ENCODE peak calls at places on chromosomes 13 and 19, in five cellular contexts. One of them, this sample, is unnamed.

GRCh38 chr19:55086730-55087541 is 11.3 kb downstream of the EPS8L1 start:
- DNase-seq in T-helper 1 cell: peak
- DNase-seq in GM20000: peak
- DNase-seq in AG09309: peak
- DNase-seq in islet precursor cell: peak
- DNase-seq in this sample: peak

GRCh38 chr13:30376426-30377311 is 45.6 kb upstream of the UBE2L5 start:
- DNase-seq in T-helper 1 cell: peak
- DNase-seq in GM20000: peak
- DNase-seq in AG09309: no peak
- DNase-seq in islet precursor cell: peak
- DNase-seq in this sample: no peak

GRCh38 chr19:5147971-5148793 is 179.3 kb downstream of the KDM4B start:
- DNase-seq in T-helper 1 cell: no peak
- DNase-seq in GM20000: no peak
- DNase-seq in AG09309: peak
- DNase-seq in islet precursor cell: no peak
- DNase-seq in this sample: no peak

GRCh38 chr19:2888739-2889224 is 11.9 kb upstream of the ZNF57 start:
- DNase-seq in T-helper 1 cell: peak
- DNase-seq in GM20000: no peak
- DNase-seq in AG09309: no peak
- DNase-seq in islet precursor cell: no peak
- DNase-seq in this sample: no peak

GRCh38 chr19:51735759-51736449 is 12.1 kb upstream of the HAS1 start:
- DNase-seq in T-helper 1 cell: no peak
- DNase-seq in GM20000: no peak
- DNase-seq in AG09309: peak
- DNase-seq in islet precursor cell: no peak
- DNase-seq in this sample: peak

GRCh38 chr19:16442386-16443276 is 29.1 kb downstream of the EPS15L1 start:
- DNase-seq in T-helper 1 cell: no peak
- DNase-seq in GM20000: no peak
- DNase-seq in AG09309: no peak
- DNase-seq in islet precursor cell: no peak
- DNase-seq in this sample: no peak

GRCh38 chr13:46383383-46383782 is 3.7 kb downstream of the RUBCNL start:
- DNase-seq in T-helper 1 cell: no peak
- DNase-seq in GM20000: peak
- DNase-seq in AG09309: no peak
- DNase-seq in islet precursor cell: no peak
- DNase-seq in this sample: no peak

GRCh38 chr13:73076013-73076412 is 17.2 kb downstream of the KLF5 start:
- DNase-seq in T-helper 1 cell: no peak
- DNase-seq in GM20000: no peak
- DNase-seq in AG09309: no peak
- DNase-seq in islet precursor cell: no peak
- DNase-seq in this sample: no peak

GRCh38 chr19:7287716-7288115 is 6.5 kb downstream of the INSR start:
- DNase-seq in T-helper 1 cell: no peak
- DNase-seq in GM20000: no peak
- DNase-seq in AG09309: no peak
- DNase-seq in islet precursor cell: peak
- DNase-seq in this sample: no peak

GRCh38 chr13:99863789-99864626 is 107.6 kb downstream of the ZIC5 start:
- DNase-seq in T-helper 1 cell: no peak
- DNase-seq in GM20000: no peak
- DNase-seq in AG09309: no peak
- DNase-seq in islet precursor cell: no peak
- DNase-seq in this sample: no peak

GRCh38 chr19:7888145-7888825 is at the start of gene LRRC8E:
- DNase-seq in T-helper 1 cell: no peak
- DNase-seq in GM20000: peak
- DNase-seq in AG09309: no peak
- DNase-seq in islet precursor cell: peak
- DNase-seq in this sample: peak

GRCh38 chr19:11624064-11624463 is 26.8 kb downstream of the ZNF627 start:
- DNase-seq in T-helper 1 cell: no peak
- DNase-seq in GM20000: no peak
- DNase-seq in AG09309: peak
- DNase-seq in islet precursor cell: no peak
- DNase-seq in this sample: peak

GRCh38 chr19:33388231-33388816 is 14.8 kb downstream of the CEBPG start:
- DNase-seq in T-helper 1 cell: no peak
- DNase-seq in GM20000: no peak
- DNase-seq in AG09309: no peak
- DNase-seq in islet precursor cell: no peak
- DNase-seq in this sample: no peak

GRCh38 chr19:13825489-13826475 is 30.5 kb downstream of the ZSWIM4 start:
- DNase-seq in T-helper 1 cell: no peak
- DNase-seq in GM20000: no peak
- DNase-seq in AG09309: no peak
- DNase-seq in islet precursor cell: peak
- DNase-seq in this sample: no peak

GRCh38 chr19:35557539-35558399 is 5.7 kb downstream of the ATP4A start:
- DNase-seq in T-helper 1 cell: peak
- DNase-seq in GM20000: peak
- DNase-seq in AG09309: no peak
- DNase-seq in islet precursor cell: peak
- DNase-seq in this sample: peak

GRCh38 chr19:56869886-56870285 is 29.4 kb upstream of the PEG3 start:
- DNase-seq in T-helper 1 cell: no peak
- DNase-seq in GM20000: no peak
- DNase-seq in AG09309: no peak
- DNase-seq in islet precursor cell: no peak
- DNase-seq in this sample: no peak

GRCh38 chr13:76016799-76017198 is 380.7 kb downstream of the LMO7 start:
- DNase-seq in T-helper 1 cell: no peak
- DNase-seq in GM20000: peak
- DNase-seq in AG09309: no peak
- DNase-seq in islet precursor cell: no peak
- DNase-seq in this sample: peak

GRCh38 chr19:4018775-4019504 is 11.4 kb downstream of the PIAS4 start:
- DNase-seq in T-helper 1 cell: no peak
- DNase-seq in GM20000: no peak
- DNase-seq in AG09309: no peak
- DNase-seq in islet precursor cell: no peak
- DNase-seq in this sample: no peak

GRCh38 chr13:98507060-98507797 is 69.7 kb downstream of the STK24 start:
- DNase-seq in T-helper 1 cell: no peak
- DNase-seq in GM20000: no peak
- DNase-seq in AG09309: no peak
- DNase-seq in islet precursor cell: peak
- DNase-seq in this sample: peak

GRCh38 chr13:57137631-57138030 is 3.1 kb upstream of the PRR20A start:
- DNase-seq in T-helper 1 cell: no peak
- DNase-seq in GM20000: no peak
- DNase-seq in AG09309: no peak
- DNase-seq in islet precursor cell: no peak
- DNase-seq in this sample: no peak

GRCh38 chr13:19597523-19597922 is 35.9 kb upstream of the MPHOSPH8 start:
- DNase-seq in T-helper 1 cell: no peak
- DNase-seq in GM20000: no peak
- DNase-seq in AG09309: peak
- DNase-seq in islet precursor cell: no peak
- DNase-seq in this sample: peak

GRCh38 chr19:793775-794174 is 3.5 kb upstream of the PTBP1 start:
- DNase-seq in T-helper 1 cell: no peak
- DNase-seq in GM20000: no peak
- DNase-seq in AG09309: no peak
- DNase-seq in islet precursor cell: no peak
- DNase-seq in this sample: no peak

GRCh38 chr19:18170714-18171255 is 2.8 kb upstream of the IFI30 start:
- DNase-seq in T-helper 1 cell: no peak
- DNase-seq in GM20000: peak
- DNase-seq in AG09309: no peak
- DNase-seq in islet precursor cell: no peak
- DNase-seq in this sample: no peak

GRCh38 chr13:112893570-112894422 is 75.2 kb upstream of the MCF2L start:
- DNase-seq in T-helper 1 cell: no peak
- DNase-seq in GM20000: peak
- DNase-seq in AG09309: no peak
- DNase-seq in islet precursor cell: peak
- DNase-seq in this sample: peak

GRCh38 chr13:75194717-75195116 is 287.3 kb downstream of the TBC1D4 start:
- DNase-seq in T-helper 1 cell: no peak
- DNase-seq in GM20000: no peak
- DNase-seq in AG09309: no peak
- DNase-seq in islet precursor cell: no peak
- DNase-seq in this sample: no peak

GRCh38 chr13:30802953-30803478 is 67.7 kb downstream of the ALOX5AP start:
- DNase-seq in T-helper 1 cell: peak
- DNase-seq in GM20000: peak
- DNase-seq in AG09309: no peak
- DNase-seq in islet precursor cell: peak
- DNase-seq in this sample: peak

GRCh38 chr19:47414469-47414868 is 4.9 kb downstream of the MEIS3 start:
- DNase-seq in T-helper 1 cell: no peak
- DNase-seq in GM20000: no peak
- DNase-seq in AG09309: no peak
- DNase-seq in islet precursor cell: no peak
- DNase-seq in this sample: no peak

GRCh38 chr19:49814010-49814409 is 918 bp upstream of the FUZ start:
- DNase-seq in T-helper 1 cell: no peak
- DNase-seq in GM20000: no peak
- DNase-seq in AG09309: no peak
- DNase-seq in islet precursor cell: no peak
- DNase-seq in this sample: no peak

GRCh38 chr19:16889883-16890460 is 1.2 kb downstream of the F2RL3 start:
- DNase-seq in T-helper 1 cell: no peak
- DNase-seq in GM20000: no peak
- DNase-seq in AG09309: no peak
- DNase-seq in islet precursor cell: no peak
- DNase-seq in this sample: no peak

GRCh38 chr13:101626925-101627555 is 174.6 kb downstream of the ITGBL1 start:
- DNase-seq in T-helper 1 cell: peak
- DNase-seq in GM20000: peak
- DNase-seq in AG09309: no peak
- DNase-seq in islet precursor cell: no peak
- DNase-seq in this sample: peak

GRCh38 chr19:4800591-4801081 is 9.1 kb downstream of the FEM1A start:
- DNase-seq in T-helper 1 cell: no peak
- DNase-seq in GM20000: no peak
- DNase-seq in AG09309: no peak
- DNase-seq in islet precursor cell: peak
- DNase-seq in this sample: no peak

GRCh38 chr19:35000647-35001501 is 751 bp downstream of the GRAMD1A start:
- DNase-seq in T-helper 1 cell: peak
- DNase-seq in GM20000: peak
- DNase-seq in AG09309: no peak
- DNase-seq in islet precursor cell: peak
- DNase-seq in this sample: peak

GRCh38 chr19:23774156-23774971 is 15.7 kb upstream of the ZNF681 start:
- DNase-seq in T-helper 1 cell: no peak
- DNase-seq in GM20000: no peak
- DNase-seq in AG09309: no peak
- DNase-seq in islet precursor cell: no peak
- DNase-seq in this sample: peak

This sample was measured in iris pigment epithelial cell.